ENCODE peak calls at places on chromosomes 11 and 22, in nine cellular contexts. X is cardiac fibroblast; N is lower lobe of right lung; Q is pancreas; L is CD8-positive, alpha-beta memory T cell; H is HL-60; U is astrocyte of the spinal cord; K is A549; R is SK-N-SH. O is an unnamed sample.
A peak's percentile ranks its signal among the peaks of the same experiment; 100 is the strongest.

GRCh38 chr11:8209208-8209807 is 40.5 kb upstream of the RIC3 start:
- DNase-seq in X (no peak), N (no peak), Q (peak; percentile 76), L (no peak), H (no peak), U (no peak), K (no peak), R (no peak), O (no peak)

GRCh38 chr11:77208535-77208934 is 80.5 kb downstream of the MYO7A start:
- DNase-seq in X (no peak), N (no peak), Q (no peak), L (no peak), H (no peak), U (no peak), K (no peak), R (no peak), O (no peak)

GRCh38 chr22:45235101-45235777 is 5.5 kb downstream of the KIAA0930 start:
- DNase-seq in X (no peak), N (peak; percentile 52), Q (no peak), L (no peak), H (peak; percentile 89), U (no peak), K (no peak), R (no peak), O (no peak)

GRCh38 chr22:49765091-49765771 is 62.4 kb downstream of the BRD1 start:
- DNase-seq in X (no peak), N (peak; percentile 35), Q (peak; percentile 42), L (no peak), H (no peak), U (no peak), K (no peak), R (peak; percentile 19), O (no peak)

GRCh38 chr22:20108757-20109230 is 7.1 kb upstream of the RANBP1 start:
- DNase-seq in X (no peak), N (no peak), Q (no peak), L (no peak), H (no peak), U (no peak), K (no peak), R (no peak), O (no peak)

GRCh38 chr11:9759519-9760179 is 95.8 kb downstream of the SWAP70 start:
- DNase-seq in X (peak; percentile 100), N (peak; percentile 65), Q (peak; percentile 65), L (peak; percentile 56), H (peak; percentile 87), U (peak; percentile 100), K (peak; percentile 93), R (peak; percentile 47), O (peak; percentile 85)

GRCh38 chr11:125091247-125091876 is 20.1 kb downstream of the TMEM218 start:
- DNase-seq in X (peak; percentile 82), N (peak; percentile 43), Q (no peak), L (no peak), H (no peak), U (peak; percentile 83), K (peak; percentile 33), R (peak; percentile 90), O (no peak)

GRCh38 chr11:8745431-8745986 is 62.9 kb downstream of the RPL27A start:
- DNase-seq in X (no peak), N (no peak), Q (no peak), L (no peak), H (no peak), U (peak; percentile 10), K (no peak), R (no peak), O (no peak)

GRCh38 chr22:46791201-46791731 is 28.8 kb downstream of the TBC1D22A start:
- DNase-seq in X (peak; percentile 77), N (no peak), Q (no peak), L (peak; percentile 82), H (no peak), U (peak; percentile 72), K (no peak), R (no peak), O (peak; percentile 33)

GRCh38 chr11:134763030-134763388 is 351.0 kb upstream of the B3GAT1 start:
- DNase-seq in X (no peak), N (no peak), Q (no peak), L (no peak), H (no peak), U (no peak), K (no peak), R (peak; percentile 36), O (no peak)
- H3K4me3 ChIP-seq in X (no peak overlapping the region), N (no peak overlapping the region), Q (no peak overlapping the region), L (no peak overlapping the region), H (no peak overlapping the region), U (no peak overlapping the region), K (no peak overlapping the region), R (no peak overlapping the region), O (no peak overlapping the region)

GRCh38 chr11:59283311-59283710 is 70.6 kb upstream of the MPEG1 start:
- DNase-seq in X (no peak), N (no peak), Q (no peak), L (no peak), H (no peak), U (no peak), K (no peak), R (no peak), O (no peak)

GRCh38 chr11:59283825-59284772 is 71.4 kb upstream of the MPEG1 start:
- DNase-seq in X (peak; percentile 69), N (no peak), Q (no peak), L (peak; percentile 8), H (peak; percentile 20), U (peak; percentile 32), K (peak; percentile 22), R (no peak), O (peak; percentile 71)

GRCh38 chr11:59284773-59285129 is 72.0 kb upstream of the MPEG1 start:
- DNase-seq in X (no peak), N (no peak), Q (no peak), L (no peak), H (no peak), U (no peak), K (no peak), R (no peak), O (no peak)

GRCh38 chr11:59289356-59289755 is 69.3 kb upstream of the OR5AN1 start:
- DNase-seq in X (no peak), N (no peak), Q (no peak), L (no peak), H (no peak), U (no peak), K (no peak), R (no peak), O (no peak)

DNA sequence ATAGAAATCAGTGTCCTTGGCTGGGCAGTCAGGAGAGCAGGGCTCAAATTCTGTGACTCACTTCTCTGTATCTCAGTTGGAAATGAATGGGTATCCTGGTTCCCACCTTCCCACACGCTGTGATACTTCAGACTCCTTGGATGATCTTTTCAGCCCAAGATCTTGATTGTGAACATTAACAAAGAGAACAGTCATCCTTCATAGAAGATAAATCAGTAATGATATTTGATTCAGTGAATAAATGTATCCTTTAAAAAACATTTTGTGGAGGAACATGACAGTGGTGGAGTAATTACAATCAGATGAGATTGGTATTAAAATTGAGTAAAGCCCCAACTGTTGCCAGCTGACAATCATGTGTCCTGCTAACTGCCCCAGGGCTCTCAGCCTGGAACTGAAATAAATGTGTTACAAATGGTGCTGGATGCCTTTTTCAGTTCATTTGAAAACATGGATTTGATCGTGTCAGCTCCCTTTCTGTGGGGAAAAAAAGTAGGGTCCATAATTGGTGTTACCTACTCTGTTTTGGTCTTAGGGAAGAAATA is 72.9 kb upstream of the OR5AN1 start:
- DNase-seq in X (no peak), N (no peak), Q (no peak), L (no peak), H (no peak), U (no peak), K (no peak), R (no peak), O (no peak)
- H3K4me3 ChIP-seq in X (no peak overlapping the region), N (no peak overlapping the region), Q (no peak overlapping the region), L (no peak overlapping the region), H (no peak overlapping the region), U (no peak overlapping the region), K (no peak overlapping the region), R (no peak overlapping the region), O (no peak overlapping the region)

DNA sequence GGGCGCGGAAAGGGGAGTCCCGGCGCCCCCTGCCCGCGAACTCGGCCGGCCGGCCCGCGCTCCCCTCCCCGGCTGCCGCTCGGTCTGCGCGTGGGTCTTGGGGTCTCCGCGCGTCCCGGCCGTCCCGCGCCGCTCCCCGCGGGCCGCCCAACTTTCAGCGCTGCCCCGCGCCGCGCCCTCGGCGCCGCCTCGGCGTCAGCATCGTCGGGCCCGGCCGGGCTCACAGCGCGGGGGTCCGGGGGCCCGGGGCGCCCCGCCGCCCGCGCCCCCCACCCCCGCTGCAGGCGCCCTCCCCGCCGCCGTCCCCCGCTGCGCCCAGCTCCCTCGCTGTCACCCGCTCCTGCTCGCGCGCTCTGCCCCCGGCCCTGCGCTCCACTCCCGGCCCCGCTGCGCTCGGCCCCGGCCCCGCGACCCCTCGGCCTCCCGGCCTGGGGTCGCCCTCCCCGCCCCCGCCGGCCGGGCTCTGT is at the start of gene KCNJ4:
- DNase-seq in X (no peak), N (no peak), Q (no peak), L (no peak), H (no peak), U (no peak), K (no peak), R (no peak), O (no peak)
- H3K4me3 ChIP-seq in X (peak within 1 kb of the TSS; percentile 23), N (peak within 1 kb of the TSS; percentile 47), Q (peak within 1 kb of the TSS; percentile 46), L (no peak within 1 kb of the TSS), H (peak within 1 kb of the TSS; percentile 19), U (no peak within 1 kb of the TSS), K (peak within 1 kb of the TSS; percentile 62), R (peak within 1 kb of the TSS; percentile 39), O (peak within 1 kb of the TSS; percentile 32)

GRCh38 chr11:2299773-2300172 is 1.9 kb downstream of the C11orf21 start:
- DNase-seq in X (no peak), N (no peak), Q (no peak), L (no peak), H (no peak), U (no peak), K (no peak), R (no peak), O (no peak)

GRCh38 chr11:2300290-2300935 is 1.3 kb downstream of the C11orf21 start:
- DNase-seq in X (no peak), N (no peak), Q (no peak), L (no peak), H (no peak), U (no peak), K (no peak), R (no peak), O (no peak)

GRCh38 chr11:2302280-2302843 is 549 bp downstream of the TSPAN32 start:
- DNase-seq in X (no peak), N (peak; percentile 56), Q (no peak), L (no peak), H (peak; percentile 80), U (no peak), K (no peak), R (peak; percentile 63), O (no peak)

GRCh38 chr11:2301631-2302272 is at the start of the genes C11orf21 and TSPAN32:
- DNase-seq in X (no peak), N (peak; percentile 82), Q (no peak), L (peak; percentile 67), H (peak; percentile 97), U (peak; percentile 41), K (no peak), R (no peak), O (no peak)

DNA sequence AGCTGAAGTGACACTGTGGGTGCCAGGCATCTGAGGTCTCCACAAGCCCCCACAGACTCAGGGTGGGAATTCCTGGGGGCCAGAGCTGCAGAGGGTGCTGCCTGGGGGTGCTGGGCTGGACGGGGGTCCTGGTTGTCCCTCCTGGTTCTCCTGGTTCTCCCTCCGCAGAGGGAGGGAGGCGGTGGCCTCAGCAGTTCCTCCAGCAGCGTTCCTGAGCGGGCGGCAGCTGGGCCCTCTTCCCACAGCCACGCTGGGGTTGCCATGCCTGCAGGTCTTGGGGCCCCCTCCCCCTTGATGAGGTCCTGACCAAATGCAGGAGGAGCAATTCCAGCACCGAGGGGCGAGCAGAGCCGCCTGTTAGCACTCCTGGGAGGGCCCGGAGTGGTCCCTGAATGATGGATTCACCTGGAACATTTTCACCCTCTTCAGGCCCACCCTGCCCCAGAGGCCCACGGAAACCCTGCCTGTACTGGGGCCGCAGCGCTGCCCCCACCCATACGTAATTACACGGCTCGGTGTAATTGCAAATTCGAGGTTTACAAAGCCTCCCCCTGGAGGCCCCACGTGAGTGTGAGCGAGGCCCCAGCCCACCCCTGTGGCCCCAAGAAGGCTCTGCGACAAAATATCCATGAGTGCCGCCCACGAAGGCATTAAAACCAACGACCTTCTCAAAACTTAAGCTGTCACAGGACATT is 635 bp downstream of the C11orf21 start:
- DNase-seq in X (no peak), N (no peak), Q (no peak), L (no peak), H (no peak), U (no peak), K (no peak), R (no peak), O (peak; percentile 3)
- H3K4me3 ChIP-seq in X (no peak overlapping the region), N (peak overlapping the region; percentile 47), Q (peak overlapping the region; percentile 18), L (peak overlapping the region; percentile 88), H (peak overlapping the region; percentile 69), U (no peak overlapping the region), K (no peak overlapping the region), R (no peak overlapping the region), O (peak overlapping the region; percentile 8)